ENCODE peak calls at places on chromosome 16, in five cellular contexts. One of them, this sample, is unnamed.

GRCh38 chr16:15418206-15418605 is 16.2 kb upstream of the BMERB1 start:
- DNase-seq in A549: no peak
- DNase-seq in gastrocnemius medialis: no peak
- DNase-seq in body of pancreas: no peak
- DNase-seq in ovary: no peak
- DNase-seq in this sample: no peak

GRCh38 chr16:77683845-77684526 is 38.3 kb upstream of the NUDT7 start:
- DNase-seq in A549: no peak
- DNase-seq in ovary: no peak
- DNase-seq in gastrocnemius medialis: no peak
- DNase-seq in body of pancreas: no peak
- DNase-seq in this sample: no peak

GRCh38 chr16:31453255-31454204 is 5.8 kb upstream of the ARMC5 start:
- DNase-seq in gastrocnemius medialis: peak
- DNase-seq in body of pancreas: no peak
- DNase-seq in A549: peak
- DNase-seq in ovary: peak
- DNase-seq in this sample: no peak

GRCh38 chr16:47473794-47474193 is 12.7 kb downstream of the PHKB start:
- DNase-seq in ovary: no peak
- DNase-seq in A549: no peak
- DNase-seq in body of pancreas: no peak
- DNase-seq in gastrocnemius medialis: no peak
- DNase-seq in this sample: no peak

GRCh38 chr16:81316176-81316496 is 1.4 kb downstream of the GAN start:
- DNase-seq in A549: no peak
- DNase-seq in gastrocnemius medialis: no peak
- DNase-seq in body of pancreas: no peak
- DNase-seq in ovary: no peak
- DNase-seq in this sample: no peak

GRCh38 chr16:76268824-76269223 is 8.4 kb upstream of the CNTNAP4 start:
- DNase-seq in A549: no peak
- DNase-seq in ovary: no peak
- DNase-seq in body of pancreas: no peak
- DNase-seq in gastrocnemius medialis: no peak
- DNase-seq in this sample: no peak

GRCh38 chr16:66605177-66605999 is 884 bp downstream of the CMTM3 start:
- DNase-seq in gastrocnemius medialis: no peak
- DNase-seq in body of pancreas: peak
- DNase-seq in A549: peak
- DNase-seq in ovary: peak
- DNase-seq in this sample: peak

GRCh38 chr16:57513371-57514102 is 22.8 kb downstream of the CCDC102A start:
- DNase-seq in ovary: no peak
- DNase-seq in gastrocnemius medialis: no peak
- DNase-seq in body of pancreas: no peak
- DNase-seq in A549: peak
- DNase-seq in this sample: peak

GRCh38 chr16:69036399-69037091 is 68.9 kb upstream of the HAS3 start:
- DNase-seq in body of pancreas: peak
- DNase-seq in gastrocnemius medialis: no peak
- DNase-seq in ovary: no peak
- DNase-seq in A549: no peak
- DNase-seq in this sample: no peak

GRCh38 chr16:65600629-65601028 is 478.8 kb upstream of the CDH11 start:
- DNase-seq in A549: no peak
- DNase-seq in ovary: no peak
- DNase-seq in gastrocnemius medialis: no peak
- DNase-seq in body of pancreas: no peak
- DNase-seq in this sample: no peak

GRCh38 chr16:14449790-14450463 is 180.1 kb downstream of the PARN start:
- DNase-seq in body of pancreas: no peak
- DNase-seq in A549: peak
- DNase-seq in gastrocnemius medialis: no peak
- DNase-seq in ovary: no peak
- DNase-seq in this sample: no peak

GRCh38 chr16:3737181-3737580 is 19.9 kb upstream of the TRAP1 start:
- DNase-seq in ovary: no peak
- DNase-seq in A549: no peak
- DNase-seq in gastrocnemius medialis: no peak
- DNase-seq in body of pancreas: no peak
- DNase-seq in this sample: no peak

GRCh38 chr16:84633622-84634021 is 14.7 kb upstream of the KLHL36 start:
- DNase-seq in gastrocnemius medialis: peak
- DNase-seq in ovary: peak
- DNase-seq in body of pancreas: peak
- DNase-seq in A549: no peak
- DNase-seq in this sample: peak

GRCh38 chr16:1877804-1878203 is 5.8 kb upstream of the MEIOB start:
- DNase-seq in A549: no peak
- DNase-seq in body of pancreas: no peak
- DNase-seq in ovary: no peak
- DNase-seq in gastrocnemius medialis: no peak
- DNase-seq in this sample: no peak

GRCh38 chr16:89289428-89290395 is 72.2 kb downstream of the ZNF778 start:
- DNase-seq in body of pancreas: peak
- DNase-seq in gastrocnemius medialis: peak
- DNase-seq in ovary: peak
- DNase-seq in A549: peak
- DNase-seq in this sample: peak

GRCh38 chr16:2856061-2856670 is 1.8 kb downstream of the PRSS22 start:
- DNase-seq in ovary: no peak
- DNase-seq in body of pancreas: peak
- DNase-seq in gastrocnemius medialis: no peak
- DNase-seq in A549: peak
- DNase-seq in this sample: no peak

GRCh38 chr16:17571499-17572093 is 100.8 kb upstream of the XYLT1 start:
- DNase-seq in gastrocnemius medialis: no peak
- DNase-seq in body of pancreas: no peak
- DNase-seq in A549: no peak
- DNase-seq in ovary: no peak
- DNase-seq in this sample: no peak

GRCh38 chr16:66309409-66309808 is 57.1 kb upstream of the CDH5 start:
- DNase-seq in gastrocnemius medialis: no peak
- DNase-seq in ovary: no peak
- DNase-seq in A549: no peak
- DNase-seq in body of pancreas: no peak
- DNase-seq in this sample: no peak

GRCh38 chr16:87702325-87702811 is 63.4 kb downstream of the KLHDC4 start:
- DNase-seq in ovary: peak
- DNase-seq in gastrocnemius medialis: no peak
- DNase-seq in body of pancreas: peak
- DNase-seq in A549: no peak
- DNase-seq in this sample: no peak

GRCh38 chr16:75108792-75109731 is 7.5 kb downstream of the LDHD start:
- DNase-seq in body of pancreas: peak
- DNase-seq in A549: peak
- DNase-seq in ovary: peak
- DNase-seq in gastrocnemius medialis: peak
- DNase-seq in this sample: peak

GRCh38 chr16:88591577-88592021 is 21.4 kb downstream of the ZC3H18 start:
- DNase-seq in gastrocnemius medialis: peak
- DNase-seq in A549: no peak
- DNase-seq in body of pancreas: peak
- DNase-seq in ovary: no peak
- DNase-seq in this sample: no peak

GRCh38 chr16:79018952-79019506 is 581.5 kb downstream of the MAF start:
- DNase-seq in A549: no peak
- DNase-seq in ovary: no peak
- DNase-seq in body of pancreas: no peak
- DNase-seq in gastrocnemius medialis: no peak
- DNase-seq in this sample: no peak

GRCh38 chr16:31077024-31077423 is 2.8 kb downstream of the ZNF646 start:
- DNase-seq in gastrocnemius medialis: no peak
- DNase-seq in A549: no peak
- DNase-seq in body of pancreas: no peak
- DNase-seq in ovary: no peak
- DNase-seq in this sample: no peak

GRCh38 chr16:782766-783403 is 5.3 kb downstream of the RPUSD1 start:
- DNase-seq in A549: no peak
- DNase-seq in gastrocnemius medialis: no peak
- DNase-seq in ovary: no peak
- DNase-seq in body of pancreas: no peak
- DNase-seq in this sample: no peak
- TF ChIP-seq POLR2A in A549: peak
- TF ChIP-seq POLR2A in gastrocnemius medialis: no peak
- TF ChIP-seq POLR2A in ovary: no peak
- TF ChIP-seq POLR2A in body of pancreas: no peak
- TF ChIP-seq POLR2A in this sample: no peak

DNA sequence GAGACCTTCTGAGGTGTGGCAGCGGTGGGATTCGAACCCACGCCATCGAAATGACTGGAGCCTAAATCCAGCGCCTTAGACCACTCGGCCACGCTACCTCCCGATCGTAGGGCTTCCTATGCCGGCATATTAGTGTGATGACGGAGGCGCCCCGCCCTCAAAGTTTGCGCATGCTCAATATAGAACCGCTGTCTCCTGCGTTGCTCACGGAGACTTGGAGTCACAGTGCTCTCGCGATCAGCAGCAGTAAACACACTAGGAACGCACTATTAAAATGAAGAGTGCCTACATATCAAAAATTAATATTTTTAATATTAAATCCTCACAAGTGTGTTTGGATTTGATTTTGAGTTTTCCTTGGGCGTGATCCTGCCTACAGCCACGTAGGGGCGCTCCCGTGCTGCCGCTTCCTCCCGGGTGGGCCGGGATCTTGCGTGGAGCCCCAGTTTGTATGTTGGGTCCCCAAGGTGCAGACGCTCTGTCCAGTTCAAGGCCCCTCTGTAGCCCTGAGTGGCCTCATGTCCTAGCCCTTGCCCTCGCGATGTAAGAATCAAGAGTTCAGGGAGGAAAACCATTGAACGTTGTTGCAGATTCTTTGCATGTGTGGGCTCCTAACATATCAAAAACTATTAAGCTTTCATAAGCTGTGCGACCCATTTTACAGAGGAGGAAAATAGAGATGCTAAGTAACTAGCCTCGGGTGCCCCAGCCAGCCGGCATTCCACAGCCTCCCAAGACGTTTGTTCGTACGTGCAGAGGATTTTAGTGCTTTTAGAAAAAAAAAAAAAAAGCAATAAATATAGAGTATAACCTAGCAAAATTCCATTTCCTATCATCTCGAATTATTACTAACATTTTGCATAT is 10.2 kb upstream of the EEF2K start:
- DNase-seq in ovary: peak
- DNase-seq in gastrocnemius medialis: peak
- DNase-seq in body of pancreas: peak
- DNase-seq in A549: peak
- DNase-seq in this sample: peak
- TF ChIP-seq POLR2A in ovary: peak
- TF ChIP-seq POLR2A in gastrocnemius medialis: no peak
- TF ChIP-seq POLR2A in body of pancreas: peak
- TF ChIP-seq POLR2A in A549: peak
- TF ChIP-seq POLR2A in this sample: peak

GRCh38 chr16:477287-477686 is 50.2 kb upstream of the CAPN15 start:
- DNase-seq in ovary: no peak
- DNase-seq in A549: no peak
- DNase-seq in gastrocnemius medialis: no peak
- DNase-seq in body of pancreas: no peak
- DNase-seq in this sample: no peak
- TF ChIP-seq POLR2A in ovary: no peak
- TF ChIP-seq POLR2A in A549: no peak
- TF ChIP-seq POLR2A in gastrocnemius medialis: no peak
- TF ChIP-seq POLR2A in body of pancreas: no peak
- TF ChIP-seq POLR2A in this sample: no peak

DNA sequence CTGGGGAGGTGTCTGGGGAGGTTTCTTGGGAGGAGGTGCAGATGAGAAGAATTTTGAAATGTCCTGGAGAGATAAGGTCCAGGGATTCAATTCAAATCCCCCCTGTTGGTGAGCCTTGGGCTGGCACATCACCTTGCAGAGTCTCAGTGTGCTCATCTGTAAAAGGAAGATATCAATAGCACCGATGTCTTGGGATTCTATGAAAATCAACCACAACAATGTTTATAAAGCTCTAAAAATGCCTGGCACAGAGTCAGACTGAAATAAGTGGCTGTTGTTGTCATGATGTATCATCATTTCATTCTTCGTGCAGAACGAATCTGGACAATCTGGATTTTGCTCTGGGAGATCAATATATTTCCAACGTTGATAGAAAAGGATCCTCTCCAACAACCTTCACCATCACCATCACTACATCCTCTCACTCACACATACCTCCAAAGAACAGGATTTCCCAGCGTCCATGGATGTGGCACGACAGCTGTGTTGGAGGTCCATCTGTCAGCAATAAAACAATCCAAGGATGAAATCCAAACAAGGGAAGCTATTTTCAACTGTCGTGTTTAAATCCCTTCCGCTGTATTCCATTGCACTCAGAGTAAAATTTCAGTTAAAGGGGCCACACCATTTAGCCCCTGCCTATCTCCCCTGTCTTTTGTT is 393.6 kb upstream of the DYNLRB2 start:
- DNase-seq in ovary: no peak
- DNase-seq in A549: no peak
- DNase-seq in gastrocnemius medialis: no peak
- DNase-seq in body of pancreas: no peak
- DNase-seq in this sample: no peak
- TF ChIP-seq POLR2A in ovary: no peak
- TF ChIP-seq POLR2A in A549: no peak
- TF ChIP-seq POLR2A in gastrocnemius medialis: no peak
- TF ChIP-seq POLR2A in body of pancreas: no peak
- TF ChIP-seq POLR2A in this sample: no peak

GRCh38 chr16:10929853-10930754 is 12.2 kb downstream of the DEXI start:
- DNase-seq in body of pancreas: peak
- DNase-seq in A549: no peak
- DNase-seq in ovary: no peak
- DNase-seq in gastrocnemius medialis: no peak
- DNase-seq in this sample: no peak

GRCh38 chr16:10932959-10933710 is 9.1 kb downstream of the DEXI start:
- DNase-seq in ovary: no peak
- DNase-seq in gastrocnemius medialis: no peak
- DNase-seq in body of pancreas: no peak
- DNase-seq in A549: no peak
- DNase-seq in this sample: no peak

GRCh38 chr16:10930755-10931093 is 11.5 kb downstream of the DEXI start:
- DNase-seq in gastrocnemius medialis: no peak
- DNase-seq in body of pancreas: no peak
- DNase-seq in ovary: no peak
- DNase-seq in A549: no peak
- DNase-seq in this sample: no peak

GRCh38 chr16:10931977-10932632 is 10.2 kb downstream of the DEXI start:
- DNase-seq in A549: no peak
- DNase-seq in body of pancreas: no peak
- DNase-seq in gastrocnemius medialis: no peak
- DNase-seq in ovary: no peak
- DNase-seq in this sample: no peak

DNA sequence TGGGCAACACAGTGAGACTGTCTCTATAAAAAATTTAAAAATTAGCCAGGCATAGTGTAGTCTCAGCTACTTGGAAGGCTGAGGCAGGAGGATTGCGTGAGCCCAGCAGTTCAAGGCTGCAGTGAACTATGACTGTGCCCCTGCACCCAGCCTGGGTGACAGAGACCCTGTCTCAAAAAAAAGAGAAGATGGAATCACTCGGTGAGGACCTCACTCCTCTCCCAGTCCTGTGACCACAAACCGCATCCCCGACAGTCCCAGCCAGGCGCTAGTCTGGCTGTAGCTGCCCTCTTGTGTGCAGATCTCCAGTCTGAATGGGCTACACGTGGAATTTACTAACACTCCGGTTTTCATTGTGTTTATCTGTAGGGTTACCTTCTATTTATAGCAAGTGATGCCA is 11.1 kb downstream of the DEXI start:
- DNase-seq in gastrocnemius medialis: no peak
- DNase-seq in A549: no peak
- DNase-seq in ovary: no peak
- DNase-seq in body of pancreas: no peak
- DNase-seq in this sample: no peak
- TF ChIP-seq POLR2A in gastrocnemius medialis: no peak
- TF ChIP-seq POLR2A in A549: no peak
- TF ChIP-seq POLR2A in ovary: no peak
- TF ChIP-seq POLR2A in body of pancreas: no peak
- TF ChIP-seq POLR2A in this sample: no peak